ENCODE peak calls at places on chromosomes 13 and 19, in eight cellular contexts. C is heart right ventricle, W is Panc1, V is pancreas, S is mesendoderm, E is stomach, L is thoracic aorta, Y is PC-9. D is an unnamed sample. For H3K4me1, the result is how much of the 10 kb centered on the place peaks cover.

GRCh38 chr19:38290631-38291147 is 13.4 kb upstream of the C19orf33 start:
- DNase-seq in L (no peak), Y (peak), W (no peak), S (no peak), E (peak), C (no peak), V (peak), D (peak)

GRCh38 chr13:50677687-50678463 is 165.6 kb downstream of the DLEU7 start:
- DNase-seq in W (no peak), L (no peak), Y (no peak), C (no peak), S (no peak), E (no peak), V (no peak), D (no peak)

GRCh38 chr13:51697855-51698254 is 106.1 kb downstream of the DHRS12 start:
- DNase-seq in Y (no peak), E (no peak), C (no peak), W (no peak), V (no peak), S (no peak), L (no peak), D (no peak)

GRCh38 chr13:96632536-96633320 is 361.5 kb downstream of the OXGR1 start:
- DNase-seq in W (no peak), S (no peak), E (no peak), V (no peak), L (no peak), Y (no peak), C (no peak), D (no peak)

GRCh38 chr19:4284176-4284958 is 5.3 kb downstream of the SHD start:
- DNase-seq in C (no peak), V (no peak), W (no peak), L (no peak), Y (peak), E (no peak), S (peak), D (no peak)

GRCh38 chr13:59493436-59493965 is 670.2 kb downstream of the DIAPH3 start:
- DNase-seq in V (no peak), Y (no peak), C (no peak), L (no peak), W (no peak), E (no peak), S (no peak), D (no peak)

GRCh38 chr19:46491975-46492682 is 3.5 kb downstream of the PNMA8B start:
- DNase-seq in W (no peak), Y (no peak), V (no peak), S (no peak), L (no peak), E (no peak), C (no peak), D (no peak)

GRCh38 chr13:77896536-77896935 is 22.1 kb downstream of the EDNRB start:
- DNase-seq in S (no peak), V (no peak), C (peak), E (no peak), W (no peak), L (no peak), Y (no peak), D (no peak)

GRCh38 chr19:10228925-10229324 is 2.2 kb downstream of the S1PR2 start:
- DNase-seq in C (peak), Y (no peak), E (no peak), W (no peak), S (peak), V (no peak), L (no peak), D (no peak)

GRCh38 chr13:25200783-25201182 is 28.7 kb upstream of the AMER2 start:
- DNase-seq in E (no peak), S (no peak), Y (no peak), C (no peak), L (no peak), W (no peak), V (no peak), D (no peak)

GRCh38 chr13:51332566-51333361 is 6.7 kb upstream of the SERPINE3 start:
- DNase-seq in Y (no peak), C (no peak), W (no peak), L (no peak), S (no peak), E (no peak), V (no peak), D (no peak)

GRCh38 chr13:85879014-85879413 is 79.8 kb upstream of the SLITRK6 start:
- DNase-seq in E (no peak), S (no peak), L (no peak), W (no peak), Y (no peak), C (no peak), V (no peak), D (no peak)

GRCh38 chr19:30634431-30634830 is 262.2 kb downstream of the ZNF536 start:
- DNase-seq in L (no peak), C (no peak), W (no peak), V (no peak), Y (no peak), S (no peak), E (no peak), D (no peak)

GRCh38 chr13:112449545-112449930 is 73.4 kb downstream of the SPACA7 start:
- DNase-seq in E (peak), V (no peak), L (no peak), S (no peak), C (no peak), W (no peak), Y (no peak), D (peak)

GRCh38 chr19:57028804-57029525 is 90.8 kb upstream of the USP29 start:
- DNase-seq in L (no peak), E (no peak), V (no peak), C (no peak), Y (no peak), W (no peak), S (no peak), D (no peak)

GRCh38 chr13:50706505-50706904 is 137.0 kb downstream of the DLEU7 start:
- DNase-seq in V (no peak), S (no peak), Y (no peak), L (no peak), C (no peak), E (no peak), W (no peak), D (no peak)

GRCh38 chr19:1632462-1633268 is 19.8 kb downstream of the TCF3 start:
- DNase-seq in E (no peak), V (no peak), Y (no peak), C (no peak), W (no peak), L (no peak), S (no peak), D (no peak)

GRCh38 chr19:58570770-58571574 is 2.2 kb downstream of the MZF1 start:
- DNase-seq in C (peak), E (no peak), Y (no peak), S (no peak), V (peak), L (no peak), W (no peak), D (no peak)

GRCh38 chr19:19274716-19275115 is 1.6 kb upstream of the TM6SF2 start:
- DNase-seq in W (no peak), S (no peak), L (no peak), Y (no peak), C (no peak), V (no peak), E (no peak), D (no peak)

GRCh38 chr13:23621316-23621645 is 51.1 kb downstream of the TNFRSF19 start:
- DNase-seq in W (peak), V (no peak), L (no peak), E (no peak), C (no peak), Y (no peak), S (peak), D (peak)

GRCh38 chr13:103218253-103218652 is 152.0 kb upstream of the SLC10A2 start:
- DNase-seq in S (no peak), E (no peak), Y (no peak), C (no peak), L (no peak), W (no peak), V (no peak), D (no peak)

GRCh38 chr13:27953671-27954405 is 15.3 kb downstream of the CDX2 start:
- DNase-seq in C (peak), Y (peak), V (peak), L (no peak), S (peak), W (no peak), E (peak), D (peak)

GRCh38 chr13:88896466-88896865 is 1225.3 kb downstream of the SLITRK5 start:
- DNase-seq in Y (no peak), E (no peak), W (no peak), L (no peak), V (no peak), S (no peak), C (no peak), D (no peak)

GRCh38 chr13:111165611-111166010 is 50.5 kb downstream of the ARHGEF7 start:
- DNase-seq in W (no peak), V (no peak), C (no peak), Y (no peak), S (no peak), L (no peak), E (no peak), D (no peak)

GRCh38 chr13:107301724-107302374 is 733.9 kb upstream of the ARGLU1 start:
- DNase-seq in E (no peak), S (peak), W (no peak), Y (no peak), L (no peak), V (no peak), C (no peak), D (no peak)

GRCh38 chr13:80841346-80841882 is 500.5 kb upstream of the SPRY2 start:
- DNase-seq in L (no peak), E (no peak), S (no peak), C (no peak), Y (no peak), W (no peak), V (no peak), D (no peak)

GRCh38 chr13:67298297-67298696 is 68.2 kb upstream of the PCDH9 start:
- DNase-seq in C (no peak), E (no peak), W (no peak), L (no peak), V (no peak), S (no peak), Y (no peak), D (no peak)

GRCh38 chr19:53432088-53432661 is 391 bp downstream of the ZNF761 start:
- DNase-seq in L (no peak), Y (no peak), V (peak), S (peak), W (no peak), E (peak), C (peak), D (peak)

GRCh38 chr13:48526269-48526668 is 6.6 kb downstream of the RCBTB2 start:
- DNase-seq in Y (no peak), E (no peak), L (no peak), W (no peak), V (no peak), S (no peak), C (no peak), D (no peak)
- H3K4me1 ChIP-seq in Y (under half), E (under half), L (under half), W (under half), V (under half), S (under half), C (under half), D (under half)

GRCh38 chr19:39400997-39401548 is 5.6 kb upstream of the ZFP36 start:
- DNase-seq in S (no peak), W (no peak), Y (no peak), E (no peak), L (no peak), V (no peak), C (no peak), D (no peak)

GRCh38 chr19:39402417-39403297 is 4.0 kb upstream of the ZFP36 start:
- DNase-seq in E (peak), Y (peak), W (peak), V (peak), C (peak), L (peak), S (peak), D (peak)

GRCh38 chr19:39403331-39404312 is 3.0 kb upstream of the ZFP36 start:
- DNase-seq in L (peak), Y (peak), W (peak), E (peak), C (peak), S (peak), V (peak), D (peak)

GRCh38 chr19:39399684-39400465 is 6.8 kb upstream of the ZFP36 start:
- DNase-seq in C (no peak), E (no peak), V (no peak), S (no peak), Y (no peak), W (no peak), L (no peak), D (no peak)

DNA sequence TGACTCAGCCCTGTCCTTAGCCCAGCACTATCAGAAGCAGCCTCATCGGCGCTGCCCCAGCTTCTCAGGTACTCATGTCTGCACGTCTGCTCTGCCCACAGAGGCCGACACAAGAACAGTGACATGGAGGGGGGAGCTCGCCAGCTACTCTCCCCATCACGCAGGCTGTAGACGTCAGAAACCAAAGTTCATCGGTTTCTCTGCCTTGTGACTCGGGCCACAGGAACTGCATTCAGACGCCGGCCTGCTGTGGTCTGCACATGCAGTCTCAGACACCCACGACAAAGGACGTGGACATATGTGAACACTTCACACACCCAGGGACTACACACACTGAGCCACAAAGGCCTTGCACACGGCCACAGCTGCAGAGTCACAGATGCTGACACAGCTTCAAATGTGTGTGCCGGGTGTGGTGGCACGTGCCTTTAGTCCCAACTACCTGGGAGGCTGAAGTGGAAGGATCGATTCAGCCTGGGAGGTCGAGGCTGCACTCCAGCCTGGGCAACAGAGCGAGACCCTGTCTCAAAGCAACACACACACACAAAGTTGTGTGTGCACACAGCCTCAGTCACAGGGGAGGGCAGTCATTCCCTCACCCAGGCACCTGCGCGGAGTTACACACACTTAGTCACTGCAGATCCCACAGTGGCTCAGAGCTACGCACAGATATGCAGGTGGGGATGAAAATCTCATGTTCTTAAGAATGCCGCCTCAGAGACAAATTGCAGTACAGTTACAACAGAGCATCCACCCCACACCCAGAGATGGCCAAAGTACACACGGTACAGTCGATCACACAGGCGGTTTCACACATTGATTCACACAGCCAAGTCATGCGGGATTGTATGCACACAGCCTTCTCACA is 4.9 kb upstream of the ZFP36 start:
- DNase-seq in Y (peak), W (peak), L (no peak), V (peak), E (peak), S (peak), C (peak), D (no peak)
- H3K4me1 ChIP-seq in Y (half or more), W (half or more), L (under half), V (under half), E (half or more), S (under half), C (half or more), D (half or more)

DNA sequence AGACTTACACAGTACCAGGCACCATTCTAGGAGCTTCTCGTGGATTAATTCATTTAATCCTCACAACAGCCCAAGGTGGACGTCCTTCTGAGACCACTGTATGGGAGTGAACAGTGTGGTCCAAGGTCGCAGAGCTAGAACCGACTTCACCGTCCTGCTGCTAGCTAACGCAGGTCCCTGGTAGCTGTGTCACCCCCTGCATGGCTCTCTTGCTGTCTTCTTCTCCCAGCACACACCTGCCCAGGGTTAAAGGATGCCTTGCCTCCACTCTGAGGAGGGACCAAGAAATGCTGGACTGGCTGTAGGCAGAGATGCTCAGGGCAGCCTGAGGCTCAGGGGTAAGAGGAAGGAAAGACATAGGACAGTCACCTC is 3.0 kb downstream of the AKT2 start:
- DNase-seq in V (no peak), W (no peak), C (no peak), E (no peak), Y (no peak), L (no peak), S (no peak), D (no peak)
- H3K4me1 ChIP-seq in V (under half), W (half or more), C (half or more), E (half or more), Y (under half), L (under half), S (under half), D (under half)

GRCh38 chr13:114314074-114314912 is at the start of gene CHAMP1:
- DNase-seq in V (peak), S (peak), Y (peak), L (peak), C (peak), E (peak), W (peak), D (peak)
- H3K4me1 ChIP-seq in V (under half), S (under half), Y (under half), L (under half), C (under half), E (half or more), W (under half), D (under half)

GRCh38 chr13:30370146-30370545 is 52.1 kb upstream of the UBE2L5 start:
- DNase-seq in L (no peak), E (no peak), W (no peak), Y (no peak), C (no peak), V (no peak), S (no peak), D (no peak)
- H3K4me1 ChIP-seq in L (under half), E (under half), W (under half), Y (under half), C (under half), V (under half), S (under half), D (under half)